ENCODE peak calls at places on chromosomes 1 and 21, in six cellular contexts. K, N, V, M, O and C are unnamed samples.

GRCh38 chr1:160621633-160622413 is 25.0 kb downstream of the SLAMF1 start:
- DNase-seq in K (no peak), N (no peak), O (no peak), V (no peak), M (no peak), C (no peak)

GRCh38 chr1:97340951-97341350 is 579.9 kb downstream of the DPYD start:
- DNase-seq in V (peak; percentile 80), K (peak; percentile 71), N (no peak), M (no peak), O (no peak), C (no peak)

GRCh38 chr1:233188061-233188460 is 107.5 kb downstream of the PCNX2 start:
- DNase-seq in V (no peak), O (no peak), K (no peak), N (no peak), M (no peak), C (no peak)

GRCh38 chr1:38173157-38173831 is 126.7 kb upstream of the POU3F1 start:
- DNase-seq in M (no peak), N (no peak), O (peak; percentile 2), V (no peak), K (no peak), C (no peak)

GRCh38 chr21:32826317-32827167 is 55.0 kb upstream of the PAXBP1 start:
- DNase-seq in V (peak; percentile 75), O (peak; percentile 69), M (peak; percentile 64), N (no peak), K (peak; percentile 74), C (peak; percentile 27)

GRCh38 chr1:7447736-7448135 is 323.4 kb upstream of the VAMP3 start:
- DNase-seq in V (no peak), O (no peak), K (no peak), M (no peak), N (no peak), C (no peak)

GRCh38 chr1:184622136-184622823 is 132.4 kb downstream of the EDEM3 start:
- DNase-seq in V (peak; percentile 96), K (peak; percentile 99), N (peak; percentile 71), M (no peak), O (no peak), C (no peak)

GRCh38 chr1:68185743-68186142 is 46.6 kb downstream of the WLS start:
- DNase-seq in N (no peak), K (no peak), M (no peak), O (no peak), V (no peak), C (no peak)

GRCh38 chr1:186983327-186983726 is 154.6 kb downstream of the PLA2G4A start:
- DNase-seq in K (peak; percentile 89), O (peak; percentile 57), N (peak; percentile 23), M (no peak), V (peak; percentile 95), C (no peak)

GRCh38 chr21:35072960-35073359 is 23.9 kb upstream of the RUNX1 start:
- DNase-seq in O (no peak), N (peak; percentile 46), K (no peak), M (no peak), V (no peak), C (no peak)

GRCh38 chr1:11473635-11474034 is 5.3 kb upstream of the DISP3 start:
- DNase-seq in M (peak; percentile 63), N (no peak), K (peak; percentile 8), O (peak; percentile 47), V (peak; percentile 4), C (no peak)

GRCh38 chr1:196444628-196445027 is 163.6 kb downstream of the KCNT2 start:
- DNase-seq in O (no peak), M (no peak), V (no peak), K (no peak), N (no peak), C (no peak)

GRCh38 chr21:35226302-35226701 is 177.2 kb upstream of the RUNX1 start:
- DNase-seq in O (no peak), N (peak; percentile 71), V (peak; percentile 81), M (no peak), K (peak; percentile 89), C (no peak)

GRCh38 chr1:107804134-107804533 is 160.8 kb downstream of the VAV3 start:
- DNase-seq in M (peak; percentile 90), K (no peak), V (no peak), O (peak; percentile 67), N (no peak), C (peak; percentile 46)

GRCh38 chr1:1003618-1004419 is 3.9 kb upstream of the HES4 start:
- DNase-seq in O (no peak), M (no peak), K (no peak), N (no peak), V (no peak), C (no peak)

GRCh38 chr1:43123031-43123430 is 49.1 kb downstream of the EBNA1BP2 start:
- DNase-seq in N (no peak), O (no peak), K (no peak), V (no peak), M (no peak), C (no peak)

DNA sequence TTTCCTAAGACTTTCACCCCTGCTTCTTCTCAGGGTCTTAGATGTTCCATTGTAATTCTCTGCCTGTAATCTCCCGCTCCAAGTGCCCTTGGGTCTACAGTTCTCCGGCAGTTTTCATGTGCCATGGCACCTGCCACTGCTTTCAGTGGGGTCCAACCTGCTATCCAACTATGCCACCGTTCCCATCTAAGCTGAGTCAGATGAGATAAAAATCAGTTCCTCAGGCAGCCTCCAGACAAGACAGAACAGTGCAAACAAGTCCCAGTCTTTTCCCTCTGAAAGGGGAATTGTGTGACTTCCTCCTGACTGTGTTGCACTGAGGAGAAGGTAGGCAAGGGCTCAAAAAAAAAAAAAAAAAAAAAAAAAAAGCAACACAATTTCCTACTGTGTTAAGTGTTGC is 50.8 kb downstream of the EBNA1BP2 start:
- DNase-seq in V (no peak), K (no peak), O (no peak), N (no peak), M (no peak), C (no peak)
- H3K4me3 ChIP-seq in V (no peak overlapping the region), K (no peak overlapping the region), O (no peak overlapping the region), N (no peak overlapping the region), M (no peak overlapping the region), C (no peak overlapping the region)

GRCh38 chr1:156438278-156438987 is 62.1 kb downstream of the MEF2D start:
- DNase-seq in K (peak; percentile 15), O (no peak), N (no peak), V (no peak), M (peak; percentile 33), C (no peak)

GRCh38 chr1:156437465-156437864 is 63.1 kb downstream of the MEF2D start:
- DNase-seq in V (no peak), M (no peak), K (no peak), N (no peak), O (no peak), C (no peak)

GRCh38 chr1:156439036-156439435 is 61.5 kb downstream of the MEF2D start:
- DNase-seq in K (no peak), O (no peak), M (no peak), V (no peak), N (no peak), C (no peak)

GRCh38 chr1:156440689-156441437 is 59.7 kb downstream of the MEF2D start:
- DNase-seq in N (no peak), V (no peak), O (no peak), M (no peak), K (no peak), C (no peak)

DNA sequence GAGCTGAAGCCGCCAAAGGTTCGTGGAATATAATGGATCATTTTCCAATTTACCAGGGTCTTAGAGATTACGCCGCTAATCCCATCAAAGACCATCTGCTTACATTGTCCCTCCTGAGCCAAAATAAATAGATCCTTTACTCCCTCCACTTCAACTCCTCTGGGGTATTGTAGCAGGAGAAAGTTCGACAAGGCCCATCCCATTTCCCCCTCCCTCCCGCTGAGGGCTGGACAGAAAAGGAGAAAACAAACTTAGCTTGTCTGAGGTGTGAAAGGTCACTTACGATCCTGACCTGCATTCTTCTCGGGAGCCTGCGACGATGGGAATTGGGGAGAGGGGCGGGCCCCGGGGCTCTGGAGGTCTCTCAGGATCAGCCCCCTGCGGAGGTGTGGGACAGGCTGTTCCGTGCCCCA is 60.8 kb downstream of the MEF2D start:
- DNase-seq in K (no peak), V (no peak), O (no peak), N (no peak), M (no peak), C (no peak)
- H3K4me3 ChIP-seq in K (no peak overlapping the region), V (no peak overlapping the region), O (no peak overlapping the region), N (no peak overlapping the region), M (no peak overlapping the region), C (no peak overlapping the region)

DNA sequence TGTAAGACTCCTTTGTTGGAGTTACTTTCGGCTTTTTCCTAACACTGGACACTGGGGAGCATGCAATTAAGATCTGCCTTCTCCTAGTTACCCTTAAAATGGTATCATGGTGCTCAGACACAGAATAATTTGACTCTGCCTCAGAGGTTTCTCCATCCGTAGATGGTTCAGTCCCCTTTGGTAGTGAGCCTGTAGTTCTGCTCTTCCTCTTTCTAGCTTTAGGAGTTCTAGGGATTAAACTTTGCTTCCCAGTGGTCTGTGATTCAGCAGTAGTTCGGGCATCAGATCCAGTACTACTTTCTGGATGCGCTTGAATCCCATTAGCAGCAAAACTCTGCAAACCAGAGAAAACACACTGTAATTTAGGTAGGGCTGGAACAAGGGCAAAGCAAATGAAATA is 1.5 kb downstream of the DNTTIP2 start:
- DNase-seq in V (no peak), O (no peak), N (no peak), K (no peak), M (no peak), C (no peak)
- H3K4me3 ChIP-seq in V (no peak overlapping the region), O (peak overlapping the region; percentile 89), N (peak overlapping the region; percentile 94), K (no peak overlapping the region), M (peak overlapping the region; percentile 71), C (no peak overlapping the region)

GRCh38 chr21:45073301-45074047 is 906 bp upstream of the ADARB1 start:
- DNase-seq in V (no peak), N (no peak), O (peak; percentile 53), K (peak; percentile 19), M (no peak), C (no peak)

GRCh38 chr21:45072166-45072962 is 2.0 kb upstream of the ADARB1 start:
- DNase-seq in N (no peak), O (no peak), K (no peak), V (no peak), M (no peak), C (no peak)

GRCh38 chr21:45074048-45074817 is at the start of gene ADARB1:
- DNase-seq in M (no peak), O (peak; percentile 70), K (peak; percentile 39), N (peak; percentile 65), V (peak; percentile 70), C (peak; percentile 65)

GRCh38 chr21:45071396-45072165 is 2.8 kb upstream of the ADARB1 start:
- DNase-seq in V (no peak), N (no peak), M (no peak), K (no peak), O (no peak), C (no peak)

DNA sequence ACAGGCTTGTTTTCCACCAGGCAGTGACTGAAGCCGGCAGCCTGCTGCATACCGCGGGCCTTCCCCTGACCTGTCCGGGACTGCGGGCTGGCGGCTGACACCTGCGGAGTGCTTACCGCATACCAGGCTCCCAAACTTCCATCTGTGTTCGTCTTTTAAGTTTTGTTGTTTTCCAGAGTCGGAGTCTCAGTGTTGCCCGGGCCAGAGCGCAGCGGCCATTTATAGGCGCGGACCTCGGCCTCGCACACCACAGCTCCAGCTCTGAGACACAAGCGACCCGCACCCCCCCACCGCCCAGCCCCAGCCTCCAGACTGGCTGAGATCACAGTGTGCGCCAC is 1.4 kb upstream of the ADARB1 start:
- DNase-seq in N (no peak), O (no peak), V (no peak), M (no peak), K (no peak), C (no peak)
- H3K4me3 ChIP-seq in N (peak overlapping the region; percentile 92), O (no peak overlapping the region), V (no peak overlapping the region), M (no peak overlapping the region), K (no peak overlapping the region), C (no peak overlapping the region)